ENCODE peak calls at places on chromosomes 6 and 20, in ten cellular contexts. W is tibial artery, F is mucosa of descending colon, B is right atrium auricular region, E is psoas muscle, H is Peyer's patch, N is DND-41, D is breast epithelium, Y is tibial nerve, X is left lung. J is an unnamed sample. For H3K4me1, the result is how much of the 10 kb centered on the place peaks cover.

GRCh38 chr6:21526974-21527373 is 66.6 kb upstream of the SOX4 start:
- DNase-seq in W (no peak), F (no peak), B (no peak), E (no peak), H (no peak), N (no peak), D (no peak), Y (no peak), X (no peak), J (no peak)

GRCh38 chr20:51864967-51865366 is 62.6 kb upstream of the SALL4 start:
- DNase-seq in W (no peak), F (no peak), B (no peak), E (no peak), H (no peak), N (no peak), D (no peak), Y (no peak), X (no peak), J (no peak)

GRCh38 chr6:19477563-19477962 is 359.6 kb upstream of the ID4 start:
- DNase-seq in W (no peak), F (no peak), B (no peak), E (no peak), H (no peak), N (no peak), D (no peak), Y (no peak), X (no peak), J (no peak)

GRCh38 chr20:16846011-16846410 is 97.9 kb downstream of the OTOR start:
- DNase-seq in W (no peak), F (no peak), B (no peak), E (no peak), H (no peak), N (no peak), D (no peak), Y (no peak), X (no peak), J (peak)

GRCh38 chr6:136511921-136512320 is 38.3 kb downstream of the MAP7 start:
- DNase-seq in W (no peak), F (no peak), B (no peak), E (no peak), H (no peak), N (no peak), D (no peak), Y (peak), X (no peak), J (no peak)

GRCh38 chr6:28807682-28808280 is 116.0 kb downstream of the TRIM27 start:
- DNase-seq in W (no peak), F (no peak), B (no peak), E (no peak), H (no peak), N (peak), D (no peak), Y (no peak), X (no peak), J (peak)

GRCh38 chr20:45300961-45301360 is 5.7 kb upstream of the RBPJL start:
- DNase-seq in W (no peak), F (no peak), B (no peak), E (no peak), H (no peak), N (peak), D (no peak), Y (no peak), X (no peak), J (peak)

GRCh38 chr6:120378582-120379220 is 955.6 kb downstream of the TBC1D32 start:
- DNase-seq in W (no peak), F (peak), B (no peak), E (no peak), H (no peak), N (no peak), D (no peak), Y (no peak), X (no peak), J (peak)

GRCh38 chr6:158047120-158047518 is 65.5 kb downstream of the SYNJ2 start:
- DNase-seq in W (peak), F (no peak), B (no peak), E (peak), H (peak), N (peak), D (no peak), Y (no peak), X (no peak), J (peak)

GRCh38 chr20:44481719-44482416 is 6.2 kb downstream of the TTPAL start:
- DNase-seq in W (no peak), F (no peak), B (no peak), E (no peak), H (no peak), N (no peak), D (no peak), Y (no peak), X (no peak), J (no peak)

GRCh38 chr6:87391334-87391733 is 16.4 kb upstream of the CFAP206 start:
- DNase-seq in W (no peak), F (peak), B (no peak), E (no peak), H (no peak), N (no peak), D (no peak), Y (no peak), X (no peak), J (peak)

GRCh38 chr20:37598611-37599342 is 71.1 kb upstream of the BLCAP start:
- DNase-seq in W (no peak), F (no peak), B (no peak), E (no peak), H (no peak), N (no peak), D (no peak), Y (no peak), X (no peak), J (no peak)

GRCh38 chr6:122997541-122998150 is 1.6 kb downstream of the CLVS2 start:
- DNase-seq in W (no peak), F (no peak), B (no peak), E (no peak), H (no peak), N (no peak), D (no peak), Y (no peak), X (peak), J (no peak)

GRCh38 chr6:106318851-106319250 is 6.7 kb downstream of the ATG5 start:
- DNase-seq in W (no peak), F (no peak), B (no peak), E (no peak), H (no peak), N (no peak), D (no peak), Y (no peak), X (no peak), J (no peak)

GRCh38 chr6:87660226-87660886 is 41.7 kb downstream of the AKIRIN2 start:
- DNase-seq in W (no peak), F (no peak), B (no peak), E (peak), H (no peak), N (no peak), D (no peak), Y (no peak), X (no peak), J (peak)

GRCh38 chr20:50716518-50716917 is 14.9 kb upstream of the PARD6B start:
- DNase-seq in W (no peak), F (no peak), B (no peak), E (no peak), H (no peak), N (no peak), D (no peak), Y (no peak), X (no peak), J (no peak)

GRCh38 chr6:125700591-125701353 is 48.7 kb upstream of the HEY2 start:
- DNase-seq in W (no peak), F (no peak), B (no peak), E (no peak), H (no peak), N (no peak), D (no peak), Y (no peak), X (no peak), J (no peak)

GRCh38 chr6:42278131-42278853 is 60.6 kb upstream of the MRPS10 start:
- DNase-seq in W (no peak), F (no peak), B (no peak), E (no peak), H (no peak), N (peak), D (no peak), Y (no peak), X (no peak), J (no peak)

GRCh38 chr6:20186981-20187380 is 25.3 kb downstream of the MBOAT1 start:
- DNase-seq in W (no peak), F (no peak), B (no peak), E (no peak), H (no peak), N (no peak), D (no peak), Y (no peak), X (no peak), J (peak)

GRCh38 chr20:46182271-46182670 is 64.2 kb downstream of the CD40 start:
- DNase-seq in W (no peak), F (no peak), B (no peak), E (no peak), H (no peak), N (no peak), D (no peak), Y (no peak), X (no peak), J (no peak)

GRCh38 chr6:95203153-95203754 is 374.1 kb upstream of the MANEA start:
- DNase-seq in W (no peak), F (peak), B (no peak), E (no peak), H (no peak), N (peak), D (no peak), Y (peak), X (no peak), J (peak)

GRCh38 chr6:131130546-131130925 is 4.7 kb upstream of the AKAP7 start:
- DNase-seq in W (no peak), F (no peak), B (no peak), E (no peak), H (no peak), N (no peak), D (no peak), Y (no peak), X (no peak), J (no peak)

GRCh38 chr6:127120109-127120786 is 1.8 kb downstream of the RSPO3 start:
- DNase-seq in W (peak), F (no peak), B (no peak), E (no peak), H (no peak), N (no peak), D (no peak), Y (no peak), X (peak), J (no peak)

GRCh38 chr20:39800548-39800947 is 838.4 kb downstream of the DHX35 start:
- DNase-seq in W (peak), F (peak), B (no peak), E (peak), H (no peak), N (no peak), D (no peak), Y (no peak), X (no peak), J (peak)

GRCh38 chr6:113291751-113292445 is 565.2 kb upstream of the MARCKS start:
- DNase-seq in W (no peak), F (no peak), B (no peak), E (no peak), H (no peak), N (no peak), D (no peak), Y (no peak), X (no peak), J (peak)

GRCh38 chr20:36399969-36400545 is 93.9 kb downstream of the DLGAP4 start:
- DNase-seq in W (no peak), F (no peak), B (no peak), E (no peak), H (no peak), N (no peak), D (no peak), Y (no peak), X (no peak), J (no peak)

GRCh38 chr20:9054176-9054575 is 14.7 kb upstream of the PLCB4 start:
- DNase-seq in W (no peak), F (no peak), B (no peak), E (no peak), H (no peak), N (no peak), D (no peak), Y (no peak), X (no peak), J (peak)

GRCh38 chr6:80132942-80133517 is 26.6 kb downstream of the BCKDHB start:
- DNase-seq in W (no peak), F (peak), B (peak), E (peak), H (peak), N (peak), D (no peak), Y (peak), X (no peak), J (peak)

GRCh38 chr6:113755449-113756289 is 101.5 kb upstream of the MARCKS start:
- DNase-seq in W (no peak), F (no peak), B (no peak), E (no peak), H (no peak), N (no peak), D (no peak), Y (no peak), X (no peak), J (no peak)

GRCh38 chr6:127186889-127187288 is 68.4 kb downstream of the RSPO3 start:
- DNase-seq in W (no peak), F (peak), B (peak), E (peak), H (peak), N (peak), D (no peak), Y (peak), X (peak), J (peak)

GRCh38 chr6:38730136-38730862 is 15.2 kb downstream of the DNAH8 start:
- DNase-seq in W (no peak), F (no peak), B (no peak), E (no peak), H (no peak), N (no peak), D (no peak), Y (no peak), X (no peak), J (no peak)

GRCh38 chr6:36217188-36217587 is 20.6 kb downstream of the BRPF3 start:
- DNase-seq in W (no peak), F (no peak), B (no peak), E (no peak), H (no peak), N (no peak), D (no peak), Y (no peak), X (no peak), J (no peak)

GRCh38 chr6:44199883-44200282 is 16.8 kb upstream of the MYMX start:
- DNase-seq in W (no peak), F (no peak), B (no peak), E (no peak), H (no peak), N (no peak), D (no peak), Y (no peak), X (no peak), J (no peak)

GRCh38 chr20:55446301-55446700 is 559.0 kb downstream of the CBLN4 start:
- DNase-seq in W (no peak), F (no peak), B (no peak), E (no peak), H (no peak), N (no peak), D (no peak), Y (no peak), X (no peak), J (no peak)

GRCh38 chr6:104795363-104795762 is 64.4 kb downstream of the HACE1 start:
- DNase-seq in W (no peak), F (no peak), B (no peak), E (no peak), H (no peak), N (no peak), D (no peak), Y (no peak), X (no peak), J (no peak)

GRCh38 chr20:45111799-45112471 is 3.0 kb downstream of the WFDC5 start:
- DNase-seq in W (no peak), F (no peak), B (no peak), E (no peak), H (no peak), N (peak), D (no peak), Y (no peak), X (no peak), J (peak)

GRCh38 chr20:51354191-51354768 is 188.2 kb downstream of the NFATC2 start:
- DNase-seq in W (no peak), F (no peak), B (no peak), E (no peak), H (no peak), N (no peak), D (no peak), Y (no peak), X (no peak), J (peak)

GRCh38 chr20:14951707-14952106 is 614.3 kb upstream of the FLRT3 start:
- DNase-seq in W (no peak), F (no peak), B (no peak), E (no peak), H (no peak), N (no peak), D (no peak), Y (no peak), X (no peak), J (peak)

GRCh38 chr6:134015719-134016557 is 36.5 kb downstream of the SLC2A12 start:
- DNase-seq in W (no peak), F (no peak), B (no peak), E (no peak), H (no peak), N (no peak), D (no peak), Y (no peak), X (no peak), J (no peak)

GRCh38 chr20:11204926-11205768 is 531.3 kb upstream of the JAG1 start:
- DNase-seq in W (peak), F (peak), B (peak), E (peak), H (peak), N (peak), D (peak), Y (peak), X (no peak), J (peak)

DNA sequence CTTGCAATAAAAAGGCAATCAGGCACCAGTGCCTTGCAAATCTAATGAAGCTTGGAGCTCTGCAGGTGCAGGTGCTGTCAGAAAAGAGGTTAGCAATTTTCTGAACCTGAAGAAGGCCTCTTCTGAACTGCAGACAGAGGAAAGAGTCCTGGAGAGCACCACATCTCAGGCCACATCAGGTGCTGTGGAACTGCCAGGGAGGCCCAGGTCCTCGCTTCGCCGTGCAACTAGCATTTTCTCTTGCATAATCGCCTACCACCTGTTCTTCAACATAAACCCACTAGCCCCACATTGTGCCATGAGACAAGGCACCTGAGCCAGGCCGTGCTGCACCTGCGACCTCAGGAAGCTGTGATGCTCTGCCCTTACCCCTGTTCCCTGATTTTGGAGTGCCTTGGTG is 187.6 kb downstream of the DTNBP1 start:
- DNase-seq in W (no peak), F (no peak), B (no peak), E (no peak), H (no peak), N (no peak), D (no peak), Y (no peak), X (no peak), J (no peak)
- H3K4me1 ChIP-seq in W (under half), F (under half), B (under half), E (half or more), H (under half), N (under half), D (under half), Y (under half), X (under half), J (under half)

DNA sequence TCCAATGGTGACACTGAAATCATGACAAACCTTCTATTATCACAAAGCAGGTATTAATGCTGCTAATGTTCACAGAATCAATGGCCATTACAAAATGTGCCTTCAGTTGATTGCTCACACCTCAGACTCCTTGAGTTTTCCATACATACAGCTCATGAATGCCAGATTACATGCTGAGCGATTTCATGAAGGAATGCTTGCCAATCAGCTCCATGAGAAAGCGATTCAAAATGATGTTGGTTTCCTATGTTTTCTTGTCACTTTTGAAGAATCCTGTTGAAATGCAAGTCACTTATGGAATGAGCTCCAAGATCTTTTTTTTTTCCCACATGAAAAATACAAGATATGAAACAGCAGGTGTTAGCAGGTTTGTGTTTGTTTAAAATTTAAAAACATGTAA is 71.4 kb upstream of the SHLD1 start:
- DNase-seq in W (no peak), F (no peak), B (no peak), E (no peak), H (no peak), N (no peak), D (no peak), Y (no peak), X (no peak), J (no peak)
- H3K4me3 ChIP-seq in W (no peak), F (no peak), B (no peak), E (no peak), H (no peak), N (no peak), D (no peak), Y (no peak), X (no peak), J (no peak)

DNA sequence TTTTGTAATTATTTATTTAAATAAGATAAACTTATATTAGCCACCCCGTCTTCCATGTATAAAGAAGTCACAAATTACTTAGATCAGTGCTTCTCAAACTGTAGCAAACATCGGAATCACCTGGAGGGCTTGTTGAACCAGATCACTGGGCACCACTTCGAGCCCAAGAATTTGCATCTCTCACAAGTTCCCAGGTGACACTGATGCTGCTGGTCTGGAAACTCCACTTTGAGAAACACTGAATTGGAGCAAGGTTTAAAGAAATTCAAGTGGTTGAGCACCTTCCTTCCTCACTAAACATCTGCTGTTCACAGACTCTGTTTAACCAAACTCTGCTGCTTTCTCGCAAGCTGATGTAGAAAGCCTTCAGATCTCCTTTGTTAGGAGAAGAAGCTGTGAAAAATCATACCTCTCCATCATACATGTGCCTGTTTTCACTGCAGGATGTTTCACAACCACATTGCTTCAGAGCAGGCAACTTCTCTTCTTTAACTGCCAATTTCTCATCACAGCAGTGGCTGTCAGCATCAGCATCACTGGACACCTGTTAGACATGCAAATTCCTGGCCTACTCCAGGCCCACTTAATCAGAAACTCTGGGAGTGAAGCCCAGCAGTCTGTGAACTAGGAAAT is 87.5 kb upstream of the TOP1 start:
- DNase-seq in W (no peak), F (no peak), B (no peak), E (no peak), H (no peak), N (peak), D (no peak), Y (no peak), X (no peak), J (no peak)
- H3K4me1 ChIP-seq in W (under half), F (under half), B (under half), E (under half), H (under half), N (half or more), D (under half), Y (under half), X (under half), J (under half)

GRCh38 chr6:108168501-108168979 is 2.7 kb downstream of the NR2E1 start:
- DNase-seq in W (no peak), F (peak), B (no peak), E (peak), H (no peak), N (no peak), D (no peak), Y (no peak), X (peak), J (peak)
- H3K4me3 ChIP-seq in W (no peak), F (no peak), B (peak), E (peak), H (peak), N (no peak), D (peak), Y (no peak), X (peak), J (no peak)

DNA sequence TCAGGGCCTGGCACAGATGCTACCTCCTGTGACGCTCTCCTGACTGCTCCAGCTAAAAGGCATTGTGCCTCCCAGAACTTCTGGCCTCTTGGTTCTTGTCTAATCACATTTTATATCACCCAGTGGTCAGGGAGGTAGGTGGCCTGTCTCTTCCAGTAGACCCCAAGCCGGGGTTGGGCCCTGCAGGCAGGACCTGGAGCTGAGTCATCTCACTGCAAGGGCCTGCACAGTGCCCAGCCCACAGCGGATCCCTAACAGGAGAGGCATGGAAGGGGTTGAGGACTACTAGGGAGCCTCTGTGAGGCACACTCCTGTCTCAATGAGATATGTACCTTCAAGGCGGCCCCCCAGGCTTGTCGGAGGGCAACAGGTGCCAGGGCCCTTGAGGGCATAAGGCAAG is 6.4 kb downstream of the LEMD2 start:
- DNase-seq in W (no peak), F (no peak), B (no peak), E (no peak), H (no peak), N (no peak), D (no peak), Y (no peak), X (peak), J (no peak)
- H3K4me1 ChIP-seq in W (under half), F (under half), B (half or more), E (under half), H (under half), N (under half), D (under half), Y (under half), X (under half), J (under half)

J was measured in GM23248.